ENCODE peak calls at places on chromosome 20, in nine cellular contexts. G, L, R, J, M, B, K, N and S are unnamed samples.
A peak's percentile ranks its signal among the peaks of the same experiment; 100 is the strongest.

GRCh38 chr20:38649275-38649891 is 47.8 kb downstream of the ARHGAP40 start:
- DNase-seq in R (peak; percentile 44), M (no peak), J (peak; percentile 37), G (peak; percentile 58), B (no peak), K (no peak), L (no peak), N (peak; percentile 49), S (peak; percentile 26)

GRCh38 chr20:36092424-36093024 is 62.0 kb upstream of the EPB41L1 start:
- DNase-seq in B (no peak), R (peak; percentile 46), G (peak; percentile 66), L (peak; percentile 80), J (no peak), K (peak; percentile 7), M (no peak), N (peak; percentile 9), S (no peak)

GRCh38 chr20:63830821-63831593 is at the start of gene ZBTB46:
- DNase-seq in J (peak; percentile 61), B (no peak), G (peak; percentile 95), R (peak; percentile 72), K (peak; percentile 38), L (peak; percentile 82), M (no peak), N (peak; percentile 11), S (peak; percentile 40)

GRCh38 chr20:52433326-52434040 is 241.9 kb upstream of the ZFP64 start:
- DNase-seq in B (no peak), K (no peak), R (no peak), N (no peak), L (no peak), J (no peak), G (no peak), M (no peak), S (no peak)

GRCh38 chr20:33275871-33276270 is 7.1 kb upstream of the BPIFB1 start:
- DNase-seq in L (peak; percentile 22), J (no peak), G (no peak), M (no peak), R (no peak), B (no peak), N (no peak), K (no peak), S (no peak)

GRCh38 chr20:8019998-8020247 is 362 bp upstream of the TMX4 start:
- DNase-seq in N (no peak), K (no peak), B (no peak), J (no peak), L (no peak), M (no peak), R (no peak), G (no peak), S (no peak)

GRCh38 chr20:58107533-58107932 is 120.9 kb downstream of the ANKRD60 start:
- DNase-seq in M (no peak), K (no peak), R (no peak), N (no peak), J (no peak), G (no peak), L (no peak), B (no peak), S (no peak)

GRCh38 chr20:47013606-47014005 is 119.0 kb downstream of the EYA2 start:
- DNase-seq in M (no peak), G (no peak), R (no peak), L (no peak), B (no peak), N (no peak), K (no peak), J (no peak), S (no peak)

GRCh38 chr20:9160341-9160740 is 91.5 kb downstream of the PLCB4 start:
- DNase-seq in M (no peak), R (no peak), K (no peak), J (no peak), G (no peak), B (no peak), N (no peak), L (no peak), S (no peak)

GRCh38 chr20:54133434-54134427 is 40.1 kb downstream of the CYP24A1 start:
- DNase-seq in G (no peak), J (no peak), R (no peak), B (no peak), K (no peak), L (no peak), M (no peak), N (no peak), S (no peak)

GRCh38 chr20:25750765-25751696 is 54.4 kb upstream of the ZNF337 start:
- DNase-seq in N (peak; percentile 51), J (peak; percentile 65), L (peak; percentile 83), M (peak; percentile 19), R (peak; percentile 40), K (peak; percentile 41), B (no peak), G (peak; percentile 41), S (no peak)

GRCh38 chr20:33721391-33722140 is 1.5 kb upstream of the PXMP4 start:
- DNase-seq in K (no peak), L (no peak), M (no peak), R (no peak), N (no peak), J (no peak), B (no peak), G (no peak), S (no peak)

GRCh38 chr20:64242003-64242796 is 13.3 kb upstream of the PCMTD2 start:
- DNase-seq in K (no peak), R (no peak), L (peak; percentile 51), N (no peak), M (no peak), B (no peak), G (no peak), J (no peak), S (no peak)

GRCh38 chr20:11766961-11767360 is 150.7 kb upstream of the BTBD3 start:
- DNase-seq in L (no peak), B (no peak), M (no peak), R (no peak), N (peak; percentile 93), J (no peak), K (no peak), G (no peak), S (no peak)

GRCh38 chr20:9551808-9552550 is 37.6 kb downstream of the LAMP5 start:
- DNase-seq in N (no peak), L (no peak), B (no peak), R (no peak), J (peak; percentile 3), G (no peak), K (no peak), M (no peak), S (no peak)

GRCh38 chr20:1924910-1925861 is 30.0 kb downstream of the SIRPA start:
- DNase-seq in R (no peak), N (no peak), K (no peak), J (no peak), B (no peak), G (no peak), M (no peak), L (no peak), S (no peak)

GRCh38 chr20:21103582-21104465 is 2.3 kb downstream of the LINC00237 start:
- DNase-seq in L (no peak), J (no peak), B (no peak), G (no peak), M (no peak), R (no peak), N (no peak), K (no peak), S (no peak)

GRCh38 chr20:50141811-50142561 is 11.5 kb downstream of the PEDS1 start:
- DNase-seq in M (no peak), G (no peak), L (no peak), R (no peak), J (no peak), N (no peak), B (no peak), K (no peak), S (no peak)

GRCh38 chr20:33518071-33518470 is 28.2 kb downstream of the CBFA2T2 start:
- DNase-seq in B (no peak), K (no peak), J (peak; percentile 74), M (no peak), L (no peak), R (no peak), G (no peak), N (no peak), S (no peak)

GRCh38 chr20:208937-209566 is 18.0 kb upstream of the DEFB129 start:
- DNase-seq in L (no peak), K (no peak), N (peak; percentile 48), B (no peak), R (peak; percentile 6), J (peak; percentile 69), G (peak; percentile 9), M (no peak), S (peak; percentile 20)

GRCh38 chr20:14497004-14497403 is 159.6 kb upstream of the FLRT3 start:
- DNase-seq in R (no peak), L (no peak), G (no peak), B (no peak), N (no peak), J (peak; percentile 3), K (no peak), M (no peak), S (no peak)

GRCh38 chr20:20710443-20710842 is 2.0 kb downstream of the RALGAPA2 start:
- DNase-seq in B (no peak), G (no peak), J (no peak), R (no peak), L (no peak), K (no peak), N (no peak), M (no peak), S (no peak)

GRCh38 chr20:35991142-35991771 is 22.9 kb downstream of the CNBD2 start:
- DNase-seq in L (no peak), K (no peak), J (peak; percentile 39), R (peak; percentile 29), N (no peak), M (no peak), B (no peak), G (no peak), S (peak; percentile 36)

GRCh38 chr20:34629342-34629741 is 47.5 kb downstream of the PIGU start:
- DNase-seq in L (no peak), K (no peak), R (no peak), J (no peak), N (no peak), G (no peak), M (no peak), B (no peak), S (no peak)

GRCh38 chr20:14337400-14338171 is at the start of gene FLRT3:
- DNase-seq in M (no peak), G (peak; percentile 39), N (peak; percentile 82), R (peak; percentile 76), L (peak; percentile 81), K (no peak), B (peak; percentile 34), J (peak; percentile 88), S (peak; percentile 64)